ENCODE peak calls at places on chromosomes 1 and 21, in eight cellular contexts. One of them, this sample, is unnamed. For H3K9me3, the result is how much of the 10 kb centered on the place peaks cover.

GRCh38 chr1:217562229-217562878 is 68.5 kb downstream of the GPATCH2 start:
- DNase-seq in Karpas-422: no peak
- DNase-seq in left ventricle myocardium inferior: no peak
- DNase-seq in CD8-positive, alpha-beta T cell: no peak
- DNase-seq in psoas muscle: no peak
- DNase-seq in HCT116: no peak
- DNase-seq in heart left ventricle: no peak
- DNase-seq in T-helper 17 cell: no peak
- DNase-seq in this sample: no peak

GRCh38 chr1:156689035-156689959 is 12.1 kb upstream of the NES start:
- DNase-seq in Karpas-422: peak
- DNase-seq in left ventricle myocardium inferior: peak
- DNase-seq in CD8-positive, alpha-beta T cell: peak
- DNase-seq in psoas muscle: peak
- DNase-seq in HCT116: peak
- DNase-seq in heart left ventricle: peak
- DNase-seq in T-helper 17 cell: peak
- DNase-seq in this sample: peak

GRCh38 chr1:81754424-81754823 is 46.3 kb upstream of the ADGRL2 start:
- DNase-seq in Karpas-422: no peak
- DNase-seq in left ventricle myocardium inferior: no peak
- DNase-seq in CD8-positive, alpha-beta T cell: no peak
- DNase-seq in psoas muscle: no peak
- DNase-seq in HCT116: no peak
- DNase-seq in heart left ventricle: no peak
- DNase-seq in T-helper 17 cell: no peak
- DNase-seq in this sample: no peak

GRCh38 chr1:117675907-117676430 is 70.1 kb downstream of the TENT5C start:
- DNase-seq in Karpas-422: no peak
- DNase-seq in left ventricle myocardium inferior: no peak
- DNase-seq in CD8-positive, alpha-beta T cell: no peak
- DNase-seq in psoas muscle: no peak
- DNase-seq in HCT116: no peak
- DNase-seq in heart left ventricle: no peak
- DNase-seq in T-helper 17 cell: no peak
- DNase-seq in this sample: no peak

GRCh38 chr1:107532318-107532717 is 391.5 kb downstream of the NTNG1 start:
- DNase-seq in Karpas-422: no peak
- DNase-seq in left ventricle myocardium inferior: no peak
- DNase-seq in CD8-positive, alpha-beta T cell: no peak
- DNase-seq in psoas muscle: no peak
- DNase-seq in HCT116: no peak
- DNase-seq in heart left ventricle: no peak
- DNase-seq in T-helper 17 cell: no peak
- DNase-seq in this sample: no peak

GRCh38 chr1:226452981-226453380 is 45.1 kb upstream of the PARP1 start:
- DNase-seq in Karpas-422: peak
- DNase-seq in left ventricle myocardium inferior: no peak
- DNase-seq in CD8-positive, alpha-beta T cell: no peak
- DNase-seq in psoas muscle: no peak
- DNase-seq in HCT116: no peak
- DNase-seq in heart left ventricle: no peak
- DNase-seq in T-helper 17 cell: no peak
- DNase-seq in this sample: no peak

GRCh38 chr21:25535811-25536210 is 71.5 kb downstream of the MRPL39 start:
- DNase-seq in Karpas-422: no peak
- DNase-seq in left ventricle myocardium inferior: no peak
- DNase-seq in CD8-positive, alpha-beta T cell: no peak
- DNase-seq in psoas muscle: no peak
- DNase-seq in HCT116: no peak
- DNase-seq in heart left ventricle: no peak
- DNase-seq in T-helper 17 cell: no peak
- DNase-seq in this sample: no peak

GRCh38 chr1:176617881-176618280 is 154.9 kb downstream of the PAPPA2 start:
- DNase-seq in Karpas-422: no peak
- DNase-seq in left ventricle myocardium inferior: no peak
- DNase-seq in CD8-positive, alpha-beta T cell: no peak
- DNase-seq in psoas muscle: no peak
- DNase-seq in HCT116: no peak
- DNase-seq in heart left ventricle: no peak
- DNase-seq in T-helper 17 cell: no peak
- DNase-seq in this sample: no peak

GRCh38 chr21:32248616-32249550 is 30.0 kb downstream of the MIS18A start:
- DNase-seq in Karpas-422: no peak
- DNase-seq in left ventricle myocardium inferior: no peak
- DNase-seq in CD8-positive, alpha-beta T cell: no peak
- DNase-seq in psoas muscle: no peak
- DNase-seq in HCT116: no peak
- DNase-seq in heart left ventricle: no peak
- DNase-seq in T-helper 17 cell: no peak
- DNase-seq in this sample: no peak

GRCh38 chr1:199723557-199723956 is 304.0 kb upstream of the NR5A2 start:
- DNase-seq in Karpas-422: no peak
- DNase-seq in left ventricle myocardium inferior: no peak
- DNase-seq in CD8-positive, alpha-beta T cell: no peak
- DNase-seq in psoas muscle: no peak
- DNase-seq in HCT116: no peak
- DNase-seq in heart left ventricle: no peak
- DNase-seq in T-helper 17 cell: no peak
- DNase-seq in this sample: no peak

GRCh38 chr1:54309631-54310366 is 96.4 kb downstream of the SSBP3 start:
- DNase-seq in Karpas-422: no peak
- DNase-seq in left ventricle myocardium inferior: no peak
- DNase-seq in CD8-positive, alpha-beta T cell: no peak
- DNase-seq in psoas muscle: no peak
- DNase-seq in HCT116: no peak
- DNase-seq in heart left ventricle: no peak
- DNase-seq in T-helper 17 cell: no peak
- DNase-seq in this sample: no peak

GRCh38 chr1:115158181-115158580 is 68.9 kb upstream of the TSPAN2 start:
- DNase-seq in Karpas-422: no peak
- DNase-seq in left ventricle myocardium inferior: peak
- DNase-seq in CD8-positive, alpha-beta T cell: no peak
- DNase-seq in psoas muscle: peak
- DNase-seq in HCT116: no peak
- DNase-seq in heart left ventricle: peak
- DNase-seq in T-helper 17 cell: no peak
- DNase-seq in this sample: no peak

GRCh38 chr1:246063013-246063616 is 444.0 kb downstream of the SMYD3 start:
- DNase-seq in Karpas-422: no peak
- DNase-seq in left ventricle myocardium inferior: no peak
- DNase-seq in CD8-positive, alpha-beta T cell: no peak
- DNase-seq in psoas muscle: no peak
- DNase-seq in HCT116: no peak
- DNase-seq in heart left ventricle: no peak
- DNase-seq in T-helper 17 cell: no peak
- DNase-seq in this sample: no peak

GRCh38 chr1:226044514-226045132 is 17.9 kb upstream of the H3-3A start:
- DNase-seq in Karpas-422: no peak
- DNase-seq in left ventricle myocardium inferior: no peak
- DNase-seq in CD8-positive, alpha-beta T cell: no peak
- DNase-seq in psoas muscle: no peak
- DNase-seq in HCT116: no peak
- DNase-seq in heart left ventricle: no peak
- DNase-seq in T-helper 17 cell: no peak
- DNase-seq in this sample: no peak

GRCh38 chr21:19405326-19405725 is 1001.7 kb upstream of the TMPRSS15 start:
- DNase-seq in Karpas-422: no peak
- DNase-seq in left ventricle myocardium inferior: no peak
- DNase-seq in CD8-positive, alpha-beta T cell: no peak
- DNase-seq in psoas muscle: no peak
- DNase-seq in HCT116: no peak
- DNase-seq in heart left ventricle: no peak
- DNase-seq in T-helper 17 cell: no peak
- DNase-seq in this sample: no peak

GRCh38 chr1:68819190-68819829 is 322.4 kb upstream of the DEPDC1 start:
- DNase-seq in Karpas-422: peak
- DNase-seq in left ventricle myocardium inferior: no peak
- DNase-seq in CD8-positive, alpha-beta T cell: no peak
- DNase-seq in psoas muscle: no peak
- DNase-seq in HCT116: peak
- DNase-seq in heart left ventricle: no peak
- DNase-seq in T-helper 17 cell: no peak
- DNase-seq in this sample: no peak

GRCh38 chr1:159915571-159916239 is 9.6 kb downstream of the TAGLN2 start:
- DNase-seq in Karpas-422: no peak
- DNase-seq in left ventricle myocardium inferior: no peak
- DNase-seq in CD8-positive, alpha-beta T cell: no peak
- DNase-seq in psoas muscle: no peak
- DNase-seq in HCT116: no peak
- DNase-seq in heart left ventricle: no peak
- DNase-seq in T-helper 17 cell: no peak
- DNase-seq in this sample: no peak

GRCh38 chr1:106222415-106222814 is 834.1 kb upstream of the PRMT6 start:
- DNase-seq in Karpas-422: no peak
- DNase-seq in left ventricle myocardium inferior: no peak
- DNase-seq in CD8-positive, alpha-beta T cell: no peak
- DNase-seq in psoas muscle: no peak
- DNase-seq in HCT116: no peak
- DNase-seq in heart left ventricle: no peak
- DNase-seq in T-helper 17 cell: no peak
- DNase-seq in this sample: no peak

GRCh38 chr1:181043025-181043880 is 9.5 kb downstream of the MR1 start:
- DNase-seq in Karpas-422: peak
- DNase-seq in left ventricle myocardium inferior: no peak
- DNase-seq in CD8-positive, alpha-beta T cell: no peak
- DNase-seq in psoas muscle: no peak
- DNase-seq in HCT116: no peak
- DNase-seq in heart left ventricle: no peak
- DNase-seq in T-helper 17 cell: no peak
- DNase-seq in this sample: no peak

GRCh38 chr1:234988536-234988935 is 140.1 kb downstream of the TOMM20 start:
- DNase-seq in Karpas-422: no peak
- DNase-seq in left ventricle myocardium inferior: no peak
- DNase-seq in CD8-positive, alpha-beta T cell: no peak
- DNase-seq in psoas muscle: no peak
- DNase-seq in HCT116: no peak
- DNase-seq in heart left ventricle: no peak
- DNase-seq in T-helper 17 cell: no peak
- DNase-seq in this sample: no peak

GRCh38 chr1:46798820-46799219 is at the start of gene CYP4B1:
- DNase-seq in Karpas-422: no peak
- DNase-seq in left ventricle myocardium inferior: peak
- DNase-seq in CD8-positive, alpha-beta T cell: no peak
- DNase-seq in psoas muscle: peak
- DNase-seq in HCT116: no peak
- DNase-seq in heart left ventricle: peak
- DNase-seq in T-helper 17 cell: no peak
- DNase-seq in this sample: no peak

GRCh38 chr1:204426035-204426436 is 14.4 kb upstream of the PPP1R15B start:
- DNase-seq in Karpas-422: no peak
- DNase-seq in left ventricle myocardium inferior: no peak
- DNase-seq in CD8-positive, alpha-beta T cell: no peak
- DNase-seq in psoas muscle: no peak
- DNase-seq in HCT116: no peak
- DNase-seq in heart left ventricle: no peak
- DNase-seq in T-helper 17 cell: no peak
- DNase-seq in this sample: no peak

GRCh38 chr21:23402929-23403520 is 2204.3 kb downstream of the MRPL39 start:
- DNase-seq in Karpas-422: no peak
- DNase-seq in left ventricle myocardium inferior: no peak
- DNase-seq in CD8-positive, alpha-beta T cell: no peak
- DNase-seq in psoas muscle: no peak
- DNase-seq in HCT116: no peak
- DNase-seq in heart left ventricle: no peak
- DNase-seq in T-helper 17 cell: no peak
- DNase-seq in this sample: no peak
- H3K9me3 ChIP-seq in Karpas-422: under half
- H3K9me3 ChIP-seq in left ventricle myocardium inferior: under half
- H3K9me3 ChIP-seq in CD8-positive, alpha-beta T cell: under half
- H3K9me3 ChIP-seq in psoas muscle: under half
- H3K9me3 ChIP-seq in HCT116: under half
- H3K9me3 ChIP-seq in heart left ventricle: under half
- H3K9me3 ChIP-seq in T-helper 17 cell: under half
- H3K9me3 ChIP-seq in this sample: under half

GRCh38 chr1:147079400-147080012 is 92.8 kb downstream of the PRKAB2 start:
- DNase-seq in Karpas-422: no peak
- DNase-seq in left ventricle myocardium inferior: no peak
- DNase-seq in CD8-positive, alpha-beta T cell: peak
- DNase-seq in psoas muscle: no peak
- DNase-seq in HCT116: no peak
- DNase-seq in heart left ventricle: no peak
- DNase-seq in T-helper 17 cell: no peak
- DNase-seq in this sample: peak
- H3K9me3 ChIP-seq in Karpas-422: under half
- H3K9me3 ChIP-seq in left ventricle myocardium inferior: under half
- H3K9me3 ChIP-seq in CD8-positive, alpha-beta T cell: under half
- H3K9me3 ChIP-seq in psoas muscle: under half
- H3K9me3 ChIP-seq in HCT116: under half
- H3K9me3 ChIP-seq in heart left ventricle: under half
- H3K9me3 ChIP-seq in T-helper 17 cell: under half
- H3K9me3 ChIP-seq in this sample: under half

GRCh38 chr1:186340772-186341171 is 34.3 kb downstream of the TPR start:
- DNase-seq in Karpas-422: no peak
- DNase-seq in left ventricle myocardium inferior: no peak
- DNase-seq in CD8-positive, alpha-beta T cell: no peak
- DNase-seq in psoas muscle: no peak
- DNase-seq in HCT116: no peak
- DNase-seq in heart left ventricle: no peak
- DNase-seq in T-helper 17 cell: no peak
- DNase-seq in this sample: no peak

DNA sequence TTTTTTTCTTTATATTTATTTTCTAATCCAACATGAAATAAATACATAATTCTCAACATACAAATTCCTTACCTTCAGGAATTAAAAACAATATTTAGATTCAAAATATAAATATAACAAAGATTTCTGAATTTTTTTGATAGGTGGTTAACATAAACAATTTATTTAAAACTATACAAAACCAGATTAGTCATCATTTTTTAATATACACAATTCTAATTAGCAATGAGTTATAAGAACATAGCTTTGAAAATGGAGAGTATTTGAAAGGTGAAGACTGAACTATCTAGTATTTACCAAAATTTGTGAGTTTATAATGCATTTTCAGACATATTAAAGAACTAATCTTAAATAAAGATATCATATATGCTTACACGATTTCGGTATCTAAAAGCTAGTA is 37.5 kb downstream of the TPR start:
- DNase-seq in Karpas-422: no peak
- DNase-seq in left ventricle myocardium inferior: no peak
- DNase-seq in CD8-positive, alpha-beta T cell: no peak
- DNase-seq in psoas muscle: no peak
- DNase-seq in HCT116: no peak
- DNase-seq in heart left ventricle: no peak
- DNase-seq in T-helper 17 cell: no peak
- DNase-seq in this sample: no peak
- H3K9me3 ChIP-seq in Karpas-422: under half
- H3K9me3 ChIP-seq in left ventricle myocardium inferior: under half
- H3K9me3 ChIP-seq in CD8-positive, alpha-beta T cell: under half
- H3K9me3 ChIP-seq in psoas muscle: under half
- H3K9me3 ChIP-seq in HCT116: under half
- H3K9me3 ChIP-seq in heart left ventricle: under half
- H3K9me3 ChIP-seq in T-helper 17 cell: under half
- H3K9me3 ChIP-seq in this sample: under half

DNA sequence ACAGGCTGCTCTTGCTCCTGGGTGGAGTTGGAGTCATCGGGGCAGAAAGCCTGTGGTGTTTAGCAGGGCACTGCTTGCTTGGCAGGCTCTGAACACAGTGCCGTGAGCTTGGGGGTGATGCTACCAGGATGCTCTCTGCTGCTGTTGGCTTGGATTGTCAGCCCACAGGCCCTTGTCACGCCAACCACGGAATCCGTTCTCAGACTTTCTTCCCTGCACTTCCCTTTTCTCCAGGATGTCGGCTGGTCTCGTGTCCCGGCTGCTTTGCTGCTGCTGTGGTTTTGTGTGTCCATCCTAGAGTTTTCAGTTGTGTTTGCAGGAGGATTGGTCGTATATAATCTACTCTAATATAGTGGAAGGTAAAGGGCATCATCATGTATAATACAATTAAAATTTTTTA is 44.4 kb upstream of the TTC34 start:
- DNase-seq in Karpas-422: no peak
- DNase-seq in left ventricle myocardium inferior: no peak
- DNase-seq in CD8-positive, alpha-beta T cell: no peak
- DNase-seq in psoas muscle: no peak
- DNase-seq in HCT116: no peak
- DNase-seq in heart left ventricle: no peak
- DNase-seq in T-helper 17 cell: no peak
- DNase-seq in this sample: no peak
- H3K9me3 ChIP-seq in Karpas-422: under half
- H3K9me3 ChIP-seq in left ventricle myocardium inferior: under half
- H3K9me3 ChIP-seq in CD8-positive, alpha-beta T cell: under half
- H3K9me3 ChIP-seq in psoas muscle: under half
- H3K9me3 ChIP-seq in HCT116: under half
- H3K9me3 ChIP-seq in heart left ventricle: under half
- H3K9me3 ChIP-seq in T-helper 17 cell: under half
- H3K9me3 ChIP-seq in this sample: under half

This sample was measured in pancreas.